ENCODE peak calls at places on chromosomes 11 and 22, in seven cellular contexts. T is IMR-90, X is H1, F is neuronal stem cell, V is mesenchymal stem cell, J is mesendoderm, U is trophoblast cell. W is an unnamed sample.

GRCh38 chr11:22792497-22792896 is 37.1 kb downstream of the SVIP start:
- DNase-seq in T (peak; percentile 86), X (no peak), F (no peak), V (peak; percentile 63), J (peak; percentile 13), U (no peak), W (no peak)

GRCh38 chr11:119207300-119207570 is 1.1 kb downstream of the CBL start:
- DNase-seq in T (no peak), X (no peak), F (no peak), V (no peak), J (no peak), U (peak; percentile 23), W (no peak)

GRCh38 chr22:48218889-48219420 is 1456.5 kb downstream of the TBC1D22A start:
- DNase-seq in T (no peak), X (no peak), F (no peak), V (no peak), J (peak; percentile 50), U (no peak), W (peak; percentile 31)

GRCh38 chr11:70116386-70117077 is 38.4 kb downstream of the ANO1 start:
- DNase-seq in T (no peak), X (no peak), F (no peak), V (no peak), J (no peak), U (no peak), W (no peak)

GRCh38 chr22:23161029-23161428 is 15.8 kb downstream of the RAB36 start:
- DNase-seq in T (no peak), X (no peak), F (no peak), V (no peak), J (no peak), U (no peak), W (no peak)

GRCh38 chr11:108973402-108974119 is 308.7 kb downstream of the DDX10 start:
- DNase-seq in T (peak; percentile 81), X (no peak), F (no peak), V (peak; percentile 57), J (peak; percentile 81), U (peak; percentile 59), W (no peak)

GRCh38 chr22:36772451-36772850 is 3.5 kb downstream of the IFT27 start:
- DNase-seq in T (no peak), X (no peak), F (no peak), V (peak; percentile 23), J (no peak), U (no peak), W (no peak)

GRCh38 chr22:35995772-35996171 is 32.9 kb downstream of the RBFOX2 start:
- DNase-seq in T (peak; percentile 99), X (no peak), F (no peak), V (peak; percentile 99), J (peak; percentile 55), U (peak; percentile 39), W (no peak)

GRCh38 chr11:129375731-129376657 is at the start of gene BARX2:
- DNase-seq in T (peak; percentile 54), X (no peak), F (peak; percentile 74), V (peak; percentile 57), J (peak; percentile 92), U (peak; percentile 72), W (peak; percentile 75)

GRCh38 chr11:46305295-46305694 is 27.8 kb downstream of the CREB3L1 start:
- DNase-seq in T (peak; percentile 35), X (no peak), F (no peak), V (peak; percentile 76), J (no peak), U (peak; percentile 29), W (no peak)

GRCh38 chr22:23251445-23252093 is 71.3 kb downstream of the BCR start:
- DNase-seq in T (peak; percentile 45), X (no peak), F (no peak), V (peak; percentile 8), J (peak; percentile 61), U (peak; percentile 11), W (no peak)

GRCh38 chr22:50030315-50031188 is 18.0 kb upstream of the IL17REL start:
- DNase-seq in T (peak; percentile 54), X (peak; percentile 57), F (peak; percentile 75), V (peak; percentile 61), J (peak; percentile 71), U (peak; percentile 65), W (peak; percentile 87)

GRCh38 chr11:117183724-117184349 is 5.3 kb downstream of the SIDT2 start:
- DNase-seq in T (no peak), X (no peak), F (no peak), V (no peak), J (no peak), U (no peak), W (no peak)

GRCh38 chr11:64444838-64445441 is 86.0 kb downstream of the RPS6KA4 start:
- DNase-seq in T (peak; percentile 17), X (no peak), F (no peak), V (peak; percentile 16), J (peak; percentile 78), U (no peak), W (no peak)

GRCh38 chr11:108807262-108807661 is 142.4 kb downstream of the DDX10 start:
- DNase-seq in T (no peak), X (no peak), F (no peak), V (no peak), J (no peak), U (no peak), W (no peak)

GRCh38 chr11:123137496-123138270 is 57.4 kb downstream of the CLMP start:
- DNase-seq in T (peak; percentile 75), X (peak; percentile 34), F (peak; percentile 20), V (peak; percentile 86), J (peak; percentile 91), U (no peak), W (peak; percentile 80)

GRCh38 chr11:113474362-113475159 is 637 bp downstream of the DRD2 start:
- DNase-seq in T (peak; percentile 66), X (peak; percentile 79), F (peak; percentile 95), V (peak; percentile 83), J (peak; percentile 95), U (peak; percentile 79), W (peak; percentile 91)

GRCh38 chr11:57321388-57321995 is 3.3 kb downstream of the TNKS1BP1 start:
- DNase-seq in T (no peak), X (no peak), F (no peak), V (no peak), J (no peak), U (no peak), W (no peak)

GRCh38 chr11:125881291-125881690 is 6.2 kb upstream of the HYLS1 start:
- DNase-seq in T (no peak), X (no peak), F (no peak), V (no peak), J (no peak), U (no peak), W (no peak)

GRCh38 chr11:124776865-124777645 is 15.0 kb upstream of the ESAM start:
- DNase-seq in T (no peak), X (no peak), F (no peak), V (no peak), J (no peak), U (peak; percentile 69), W (no peak)

GRCh38 chr11:77370217-77370616 is 68.7 kb upstream of the GDPD4 start:
- DNase-seq in T (no peak), X (no peak), F (no peak), V (peak; percentile 23), J (no peak), U (no peak), W (no peak)

GRCh38 chr22:31120230-31120629 is 2.5 kb upstream of the INPP5J start:
- DNase-seq in T (no peak), X (no peak), F (no peak), V (no peak), J (no peak), U (no peak), W (no peak)
- H3K4ac ChIP-seq in T (no peak overlapping the region), X (peak overlapping the region; percentile 29), F (no peak overlapping the region), V (no peak overlapping the region), J (no peak overlapping the region), U (no peak overlapping the region), W (no peak overlapping the region)

GRCh38 chr11:2549080-2549479 is 104.3 kb downstream of the KCNQ1 start:
- DNase-seq in T (no peak), X (no peak), F (no peak), V (no peak), J (no peak), U (no peak), W (no peak)

GRCh38 chr11:2550606-2550970 is 105.8 kb downstream of the KCNQ1 start:
- DNase-seq in T (no peak), X (no peak), F (no peak), V (no peak), J (no peak), U (no peak), W (no peak)

GRCh38 chr11:2549876-2550605 is 105.2 kb downstream of the KCNQ1 start:
- DNase-seq in T (no peak), X (no peak), F (no peak), V (no peak), J (no peak), U (no peak), W (no peak)

GRCh38 chr11:2548596-2548995 is 103.8 kb downstream of the KCNQ1 start:
- DNase-seq in T (no peak), X (no peak), F (no peak), V (no peak), J (no peak), U (no peak), W (no peak)

DNA sequence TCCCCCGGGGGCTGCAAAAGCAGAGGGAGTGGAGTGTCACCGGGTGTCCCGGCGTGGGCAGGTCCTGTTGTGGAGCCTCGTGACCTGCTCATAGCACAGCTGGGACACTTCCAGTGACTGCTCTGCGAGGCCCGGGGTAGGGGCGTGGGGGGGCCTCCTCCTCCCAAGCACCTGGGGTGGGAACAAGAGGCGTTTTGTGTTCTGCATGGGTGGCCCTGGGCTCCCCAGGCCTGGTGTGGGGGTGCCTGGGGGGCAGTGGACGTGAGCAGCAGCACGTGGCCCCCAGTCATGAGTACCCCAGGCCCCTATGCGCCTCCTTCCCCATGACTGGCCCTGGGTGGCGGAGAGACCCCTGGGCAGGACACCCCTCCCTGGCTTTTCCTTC is 104.7 kb downstream of the KCNQ1 start:
- DNase-seq in T (no peak), X (no peak), F (no peak), V (no peak), J (no peak), U (no peak), W (no peak)
- H3K4ac ChIP-seq in T (no peak overlapping the region), X (no peak overlapping the region), F (no peak overlapping the region), V (no peak overlapping the region), J (no peak overlapping the region), U (no peak overlapping the region), W (no peak overlapping the region)

GRCh38 chr11:86666193-86666592 is 6.2 kb downstream of the ME3 start:
- DNase-seq in T (no peak), X (no peak), F (no peak), V (no peak), J (no peak), U (no peak), W (no peak)

GRCh38 chr11:86668929-86669328 is 3.5 kb downstream of the ME3 start:
- DNase-seq in T (no peak), X (no peak), F (no peak), V (no peak), J (peak; percentile 6), U (no peak), W (no peak)

GRCh38 chr11:86660011-86660595 is 12.3 kb downstream of the ME3 start:
- DNase-seq in T (peak; percentile 77), X (no peak), F (no peak), V (peak; percentile 78), J (no peak), U (no peak), W (no peak)

GRCh38 chr11:86664930-86665329 is 7.5 kb downstream of the ME3 start:
- DNase-seq in T (no peak), X (no peak), F (no peak), V (peak; percentile 47), J (no peak), U (no peak), W (no peak)

GRCh38 chr11:86663741-86664140 is 8.7 kb downstream of the ME3 start:
- DNase-seq in T (no peak), X (no peak), F (no peak), V (peak; percentile 49), J (no peak), U (no peak), W (no peak)
- H3K4ac ChIP-seq in T (no peak overlapping the region), X (no peak overlapping the region), F (no peak overlapping the region), V (no peak overlapping the region), J (no peak overlapping the region), U (no peak overlapping the region), W (no peak overlapping the region)

GRCh38 chr22:27171212-27171611 is 513.8 kb downstream of the MIAT start:
- DNase-seq in T (no peak), X (no peak), F (no peak), V (no peak), J (no peak), U (no peak), W (no peak)
- H3K4ac ChIP-seq in T (no peak overlapping the region), X (no peak overlapping the region), F (no peak overlapping the region), V (no peak overlapping the region), J (no peak overlapping the region), U (no peak overlapping the region), W (no peak overlapping the region)